ENCODE peak calls at places on chromosome 18, in seven cellular contexts. Y is heart left ventricle; A is fibroblast of lung; S is lower lobe of right lung; F is OCI-LY7; R is lung; W is CD4-positive, CD25-positive, alpha-beta regulatory T cell. J is an unnamed sample. For H3K9me3, the result is how much of the 10 kb centered on the place peaks cover.

GRCh38 chr18:42174909-42175308 is 219.9 kb downstream of the PIK3C3 start:
- DNase-seq in Y (no peak), A (peak), S (no peak), F (no peak), R (no peak), W (no peak), J (no peak)

GRCh38 chr18:52278191-52278590 is 61.8 kb upstream of the DCC start:
- DNase-seq in Y (no peak), A (no peak), S (no peak), F (no peak), R (no peak), W (no peak), J (no peak)

GRCh38 chr18:22710628-22711380 is 222.3 kb upstream of the RBBP8 start:
- DNase-seq in Y (peak), A (peak), S (no peak), F (no peak), R (peak), W (no peak), J (no peak)

GRCh38 chr18:31206787-31207381 is 44.2 kb upstream of the DSC1 start:
- DNase-seq in Y (peak), A (peak), S (peak), F (no peak), R (peak), W (no peak), J (no peak)

GRCh38 chr18:56115072-56116038 is 523.0 kb downstream of the TXNL1 start:
- DNase-seq in Y (no peak), A (peak), S (no peak), F (no peak), R (no peak), W (no peak), J (no peak)

GRCh38 chr18:47163241-47163640 is 12.9 kb downstream of the IER3IP1 start:
- DNase-seq in Y (no peak), A (peak), S (no peak), F (no peak), R (no peak), W (no peak), J (no peak)

GRCh38 chr18:2139676-2140075 is 431.6 kb downstream of the METTL4 start:
- DNase-seq in Y (no peak), A (peak), S (no peak), F (no peak), R (no peak), W (no peak), J (no peak)

GRCh38 chr18:26448714-26449159 is 99.6 kb downstream of the KCTD1 start:
- DNase-seq in Y (no peak), A (no peak), S (no peak), F (peak), R (no peak), W (no peak), J (no peak)

GRCh38 chr18:27861539-27861938 is 315.4 kb downstream of the CDH2 start:
- DNase-seq in Y (no peak), A (no peak), S (no peak), F (no peak), R (no peak), W (no peak), J (no peak)

GRCh38 chr18:32771169-32771751 is 1.6 kb downstream of the KLHL14 start:
- DNase-seq in Y (no peak), A (peak), S (no peak), F (peak), R (no peak), W (no peak), J (no peak)

GRCh38 chr18:24090876-24091275 is 48.0 kb upstream of the CABYR start:
- DNase-seq in Y (no peak), A (no peak), S (no peak), F (no peak), R (no peak), W (no peak), J (no peak)

GRCh38 chr18:24094561-24094960 is 44.3 kb upstream of the CABYR start:
- DNase-seq in Y (no peak), A (no peak), S (no peak), F (peak), R (no peak), W (no peak), J (no peak)

DNA sequence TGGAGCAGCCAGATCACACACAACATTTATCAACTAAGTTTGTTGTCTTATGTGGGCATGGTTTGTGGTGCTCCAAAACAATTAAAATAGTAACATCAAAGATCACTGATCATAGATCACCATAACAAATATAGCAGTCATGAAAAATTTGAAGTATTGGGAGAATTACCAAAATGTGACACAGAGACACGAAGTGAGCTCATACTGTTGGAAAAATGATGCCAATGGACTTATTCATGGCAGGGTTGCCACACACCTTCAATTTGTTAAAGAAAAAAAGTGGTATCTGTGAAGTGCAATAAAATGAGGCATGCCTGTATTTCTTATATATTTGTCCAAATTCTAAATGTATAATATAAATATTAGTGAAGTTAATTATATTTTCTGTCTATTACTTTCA is 42.9 kb upstream of the CABYR start:
- DNase-seq in Y (no peak), A (peak), S (no peak), F (no peak), R (no peak), W (no peak), J (no peak)
- H3K9me3 ChIP-seq in Y (under half), A (under half), S (under half), F (under half), R (under half), W (under half), J (under half)

GRCh38 chr18:44036500-44036899 is 644.2 kb upstream of the SETBP1 start:
- DNase-seq in Y (peak), A (no peak), S (peak), F (no peak), R (no peak), W (no peak), J (no peak)
- H3K9me3 ChIP-seq in Y (under half), A (under half), S (under half), F (under half), R (under half), W (under half), J (under half)

GRCh38 chr18:80022613-80023012 is 11.6 kb upstream of the RBFA start:
- DNase-seq in Y (no peak), A (peak), S (no peak), F (peak), R (no peak), W (peak), J (no peak)
- H3K9me3 ChIP-seq in Y (half or more), A (under half), S (half or more), F (under half), R (under half), W (half or more), J (under half)

GRCh38 chr18:4578449-4578848 is 123.3 kb upstream of the DLGAP1 start:
- DNase-seq in Y (no peak), A (no peak), S (no peak), F (no peak), R (no peak), W (no peak), J (no peak)
- H3K9me3 ChIP-seq in Y (under half), A (under half), S (under half), F (under half), R (under half), W (under half), J (under half)

GRCh38 chr18:79898952-79899608 is 52.4 kb downstream of the SLC66A2 start:
- DNase-seq in Y (no peak), A (no peak), S (no peak), F (no peak), R (peak), W (no peak), J (no peak)
- H3K9me3 ChIP-seq in Y (under half), A (under half), S (under half), F (under half), R (under half), W (under half), J (under half)

GRCh38 chr18:58645398-58645797 is 16.5 kb upstream of the ALPK2 start:
- DNase-seq in Y (no peak), A (peak), S (no peak), F (no peak), R (no peak), W (no peak), J (no peak)
- H3K9me3 ChIP-seq in Y (under half), A (under half), S (under half), F (under half), R (under half), W (under half), J (under half)

DNA sequence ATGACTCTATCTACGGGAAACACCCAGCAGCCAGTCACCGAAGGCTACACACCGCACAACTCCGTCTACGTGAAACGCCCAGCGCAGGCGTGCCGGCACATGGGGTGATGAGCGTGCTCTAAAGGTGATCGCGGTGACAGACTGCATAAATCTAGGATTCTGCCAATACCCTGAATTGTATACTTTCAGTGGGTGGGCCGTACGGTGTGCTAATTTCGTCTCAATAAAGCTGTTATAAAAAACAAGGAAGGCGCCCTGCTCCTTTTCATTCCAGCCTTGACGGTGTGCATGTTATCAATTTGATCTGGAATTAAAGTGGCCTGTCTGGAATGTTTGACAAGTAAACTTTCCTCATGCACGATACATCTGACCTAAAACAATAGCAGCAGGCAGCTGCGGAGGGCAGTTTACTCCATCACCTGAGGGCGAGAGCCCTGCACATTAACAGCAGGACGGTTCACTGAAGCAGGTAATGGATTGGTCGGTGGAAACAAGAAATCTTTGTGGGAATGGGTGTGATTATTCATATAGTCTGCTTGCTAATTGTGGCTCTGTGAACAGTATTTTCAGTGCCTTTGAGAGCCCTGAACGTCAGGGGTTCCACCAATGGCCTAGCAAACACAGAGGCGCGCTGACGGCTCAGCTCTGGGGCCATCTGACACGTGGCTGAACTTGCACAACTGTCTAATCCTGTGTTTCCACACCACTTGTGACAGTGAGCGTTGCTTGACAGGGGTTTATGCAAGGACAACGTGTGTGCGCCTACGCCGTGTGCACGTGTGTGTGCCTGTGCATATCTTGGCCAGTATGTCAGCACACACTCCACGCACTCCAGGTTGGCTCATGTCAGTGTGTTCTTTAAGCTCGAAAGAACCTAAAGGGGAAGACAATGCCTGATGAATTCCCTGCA is 86.0 kb upstream of the SALL3 start:
- DNase-seq in Y (no peak), A (no peak), S (no peak), F (no peak), R (peak), W (no peak), J (no peak)
- H3K9me3 ChIP-seq in Y (under half), A (under half), S (under half), F (under half), R (under half), W (under half), J (under half)

GRCh38 chr18:6850396-6850795 is 120.9 kb downstream of the ARHGAP28 start:
- DNase-seq in Y (no peak), A (no peak), S (no peak), F (no peak), R (no peak), W (no peak), J (no peak)
- H3K9me3 ChIP-seq in Y (under half), A (under half), S (under half), F (under half), R (under half), W (under half), J (under half)

GRCh38 chr18:9494778-9495302 is 19.5 kb downstream of the RALBP1 start:
- DNase-seq in Y (no peak), A (peak), S (no peak), F (no peak), R (no peak), W (no peak), J (no peak)

GRCh38 chr18:9495465-9495864 is 20.2 kb downstream of the RALBP1 start:
- DNase-seq in Y (no peak), A (no peak), S (no peak), F (no peak), R (no peak), W (no peak), J (no peak)

GRCh38 chr18:9495916-9496540 is 20.7 kb downstream of the RALBP1 start:
- DNase-seq in Y (no peak), A (no peak), S (no peak), F (no peak), R (no peak), W (no peak), J (no peak)
- H3K9me3 ChIP-seq in Y (under half), A (under half), S (under half), F (under half), R (under half), W (under half), J (under half)